ENCODE peak calls at places on chromosomes 16 and 17, in five cellular contexts. One of them, this sample, is unnamed.

GRCh38 chr16:58513874-58514273 is 1.4 kb upstream of the SETD6 start:
- DNase-seq in gastrocnemius medialis: no peak
- DNase-seq in T-cell: no peak
- DNase-seq in activated CD4-positive, alpha-beta T cell treated with anti-CD3 and anti-CD28 coated beads for 48 hours: no peak
- DNase-seq in activated CD4-positive, CD25-positive, alpha-beta regulatory T cell: no peak
- DNase-seq in this sample: no peak

GRCh38 chr17:42405963-42406495 is 17.0 kb downstream of the CAVIN1 start:
- DNase-seq in gastrocnemius medialis: peak
- DNase-seq in T-cell: peak
- DNase-seq in activated CD4-positive, alpha-beta T cell treated with anti-CD3 and anti-CD28 coated beads for 48 hours: peak
- DNase-seq in activated CD4-positive, CD25-positive, alpha-beta regulatory T cell: peak
- DNase-seq in this sample: peak

GRCh38 chr17:68456529-68457167 is 648 bp downstream of the WIPI1 start:
- DNase-seq in gastrocnemius medialis: peak
- DNase-seq in T-cell: no peak
- DNase-seq in activated CD4-positive, alpha-beta T cell treated with anti-CD3 and anti-CD28 coated beads for 48 hours: no peak
- DNase-seq in activated CD4-positive, CD25-positive, alpha-beta regulatory T cell: no peak
- DNase-seq in this sample: no peak

GRCh38 chr16:78494674-78495073 is 395.2 kb downstream of the WWOX start:
- DNase-seq in gastrocnemius medialis: no peak
- DNase-seq in T-cell: no peak
- DNase-seq in activated CD4-positive, alpha-beta T cell treated with anti-CD3 and anti-CD28 coated beads for 48 hours: no peak
- DNase-seq in activated CD4-positive, CD25-positive, alpha-beta regulatory T cell: no peak
- DNase-seq in this sample: no peak

GRCh38 chr17:74770498-74771318 is 5.4 kb downstream of the NAT9 start:
- DNase-seq in gastrocnemius medialis: peak
- DNase-seq in T-cell: peak
- DNase-seq in activated CD4-positive, alpha-beta T cell treated with anti-CD3 and anti-CD28 coated beads for 48 hours: peak
- DNase-seq in activated CD4-positive, CD25-positive, alpha-beta regulatory T cell: peak
- DNase-seq in this sample: peak

GRCh38 chr16:82888616-82889015 is 261.8 kb downstream of the CDH13 start:
- DNase-seq in gastrocnemius medialis: no peak
- DNase-seq in T-cell: no peak
- DNase-seq in activated CD4-positive, alpha-beta T cell treated with anti-CD3 and anti-CD28 coated beads for 48 hours: no peak
- DNase-seq in activated CD4-positive, CD25-positive, alpha-beta regulatory T cell: no peak
- DNase-seq in this sample: no peak

GRCh38 chr17:74859439-74860228 is at the start of gene GRIN2C:
- DNase-seq in gastrocnemius medialis: no peak
- DNase-seq in T-cell: no peak
- DNase-seq in activated CD4-positive, alpha-beta T cell treated with anti-CD3 and anti-CD28 coated beads for 48 hours: peak
- DNase-seq in activated CD4-positive, CD25-positive, alpha-beta regulatory T cell: no peak
- DNase-seq in this sample: peak

GRCh38 chr17:2883544-2884203 is 87.4 kb downstream of the RAP1GAP2 start:
- DNase-seq in gastrocnemius medialis: no peak
- DNase-seq in T-cell: no peak
- DNase-seq in activated CD4-positive, alpha-beta T cell treated with anti-CD3 and anti-CD28 coated beads for 48 hours: no peak
- DNase-seq in activated CD4-positive, CD25-positive, alpha-beta regulatory T cell: no peak
- DNase-seq in this sample: no peak

GRCh38 chr16:48330847-48331204 is 54.4 kb downstream of the SIAH1 start:
- DNase-seq in gastrocnemius medialis: no peak
- DNase-seq in T-cell: no peak
- DNase-seq in activated CD4-positive, alpha-beta T cell treated with anti-CD3 and anti-CD28 coated beads for 48 hours: no peak
- DNase-seq in activated CD4-positive, CD25-positive, alpha-beta regulatory T cell: no peak
- DNase-seq in this sample: no peak

GRCh38 chr16:78437352-78437968 is 338.0 kb downstream of the WWOX start:
- DNase-seq in gastrocnemius medialis: no peak
- DNase-seq in T-cell: no peak
- DNase-seq in activated CD4-positive, alpha-beta T cell treated with anti-CD3 and anti-CD28 coated beads for 48 hours: peak
- DNase-seq in activated CD4-positive, CD25-positive, alpha-beta regulatory T cell: peak
- DNase-seq in this sample: peak

GRCh38 chr17:14604920-14605599 is 304.2 kb downstream of the HS3ST3B1 start:
- DNase-seq in gastrocnemius medialis: peak
- DNase-seq in T-cell: peak
- DNase-seq in activated CD4-positive, alpha-beta T cell treated with anti-CD3 and anti-CD28 coated beads for 48 hours: no peak
- DNase-seq in activated CD4-positive, CD25-positive, alpha-beta regulatory T cell: no peak
- DNase-seq in this sample: no peak

This sample was measured in naive thymus-derived CD4-positive, alpha-beta T cell.